ENCODE peak calls at places on chromosomes 6 and 20, in six cellular contexts. L is thoracic aorta, C is esophagus squamous epithelium, O is breast epithelium, N is hepatocyte, E is mammary epithelial cell. U is an unnamed sample.
A peak's percentile ranks its signal among the peaks of the same experiment; 100 is the strongest.

GRCh38 chr6:4974962-4975361 is 28.9 kb downstream of the RPP40 start:
- DNase-seq in L (no peak), O (no peak), N (no peak), E (no peak), C (no peak), U (no peak)

GRCh38 chr20:36815454-36816091 is 42.0 kb upstream of the DSN1 start:
- DNase-seq in O (no peak), N (no peak), L (no peak), E (no peak), C (no peak), U (no peak)

GRCh38 chr6:40342674-40343230 is 244.4 kb downstream of the LRFN2 start:
- DNase-seq in O (no peak), L (no peak), E (no peak), N (no peak), C (no peak), U (no peak)

GRCh38 chr20:37439223-37439933 is 81.7 kb upstream of the NNAT start:
- DNase-seq in N (no peak), C (no peak), L (no peak), O (no peak), E (no peak), U (no peak)

GRCh38 chr6:82783587-82784253 is 281.9 kb downstream of the UBE3D start:
- DNase-seq in O (no peak), C (no peak), E (no peak), N (no peak), L (no peak), U (no peak)

GRCh38 chr6:3325210-3325609 is 66.5 kb downstream of the PSMG4 start:
- DNase-seq in E (peak; percentile 32), C (no peak), N (no peak), L (no peak), O (peak; percentile 42), U (no peak)

GRCh38 chr6:30690403-30691207 is at the start of gene NRM:
- DNase-seq in N (peak; percentile 96), C (no peak), E (peak; percentile 90), O (peak; percentile 90), L (peak; percentile 80), U (peak; percentile 95)

GRCh38 chr6:113104546-113105325 is 752.4 kb upstream of the MARCKS start:
- DNase-seq in O (no peak), L (no peak), C (no peak), N (no peak), E (no peak), U (no peak)

GRCh38 chr6:162733489-162733888 is 5.7 kb downstream of the PACRG start:
- DNase-seq in O (no peak), C (no peak), N (no peak), L (no peak), E (no peak), U (no peak)

GRCh38 chr6:16972535-16972934 is 129.3 kb upstream of the STMND1 start:
- DNase-seq in N (no peak), L (no peak), E (no peak), O (no peak), C (no peak), U (no peak)

GRCh38 chr6:17740559-17741220 is 34.0 kb upstream of the NUP153 start:
- DNase-seq in E (no peak), L (no peak), N (no peak), O (no peak), C (no peak), U (no peak)

GRCh38 chr20:35662541-35662940 is 2.2 kb downstream of the CPNE1 start:
- DNase-seq in C (no peak), E (no peak), L (no peak), N (no peak), O (no peak), U (no peak)

GRCh38 chr6:12113190-12113578 is 101.1 kb downstream of the HIVEP1 start:
- DNase-seq in L (no peak), O (no peak), N (no peak), E (peak; percentile 57), C (no peak), U (no peak)

GRCh38 chr20:61875221-61875885 is 190.3 kb downstream of the TAF4 start:
- DNase-seq in N (no peak), L (no peak), O (peak; percentile 24), E (no peak), C (no peak), U (peak; percentile 61)

GRCh38 chr20:32139947-32140346 is 30.4 kb downstream of the TM9SF4 start:
- DNase-seq in N (no peak), C (no peak), E (no peak), L (no peak), O (no peak), U (no peak)

GRCh38 chr20:44068311-44068710 is 118.7 kb downstream of the JPH2 start:
- DNase-seq in O (peak; percentile 10), C (no peak), N (no peak), E (no peak), L (no peak), U (peak; percentile 5)

GRCh38 chr6:30100585-30101422 is 12.1 kb downstream of the TRIM31 start:
- DNase-seq in O (peak; percentile 78), L (no peak), C (no peak), E (peak; percentile 54), N (peak; percentile 80), U (peak; percentile 70)

GRCh38 chr6:166167801-166168615 is at the start of gene TBXT:
- DNase-seq in N (peak; percentile 19), C (no peak), L (no peak), E (peak; percentile 14), O (no peak), U (no peak)

GRCh38 chr20:50561379-50562078 is 51.3 kb downstream of the PTPN1 start:
- DNase-seq in L (peak; percentile 44), O (no peak), C (no peak), E (peak; percentile 85), N (peak; percentile 85), U (no peak)

GRCh38 chr6:119481098-119481497 is 131.5 kb upstream of the MAN1A1 start:
- DNase-seq in E (no peak), C (no peak), O (no peak), N (no peak), L (no peak), U (no peak)

GRCh38 chr6:119479860-119480655 is 130.5 kb upstream of the MAN1A1 start:
- DNase-seq in L (no peak), N (peak; percentile 56), O (no peak), C (no peak), E (no peak), U (no peak)

GRCh38 chr6:119476554-119476953 is 127.0 kb upstream of the MAN1A1 start:
- DNase-seq in E (no peak), O (no peak), C (no peak), L (no peak), N (no peak), U (no peak)

GRCh38 chr6:119470893-119471542 is 121.5 kb upstream of the MAN1A1 start:
- DNase-seq in E (no peak), L (no peak), O (no peak), C (no peak), N (no peak), U (no peak)

GRCh38 chr6:119476024-119476423 is 126.5 kb upstream of the MAN1A1 start:
- DNase-seq in O (no peak), L (no peak), N (no peak), E (no peak), C (no peak), U (no peak)
- H3K27ac ChIP-seq in O (no peak overlapping the region), L (no peak overlapping the region), N (no peak overlapping the region), E (no peak overlapping the region), C (no peak overlapping the region), U (no peak overlapping the region)

GRCh38 chr6:142975272-142975805 is 30.4 kb upstream of the HIVEP2 start:
- DNase-seq in L (no peak), O (no peak), E (no peak), C (no peak), N (no peak), U (no peak)
- H3K4me1 ChIP-seq in L (no peaks in the 10 kb centered on the region), O (no peaks in the 10 kb centered on the region), E (no peaks in the 10 kb centered on the region), C (no peaks in the 10 kb centered on the region), N (no peaks in the 10 kb centered on the region), U (no peaks in the 10 kb centered on the region)

GRCh38 chr6:10882654-10883053 is 813 bp upstream of the GCM2 start:
- DNase-seq in E (no peak), L (no peak), O (no peak), C (no peak), N (peak; percentile 5), U (no peak)
- H3K4me3 ChIP-seq in E (no peak overlapping the region), L (no peak overlapping the region), O (peak overlapping the region; percentile 0), C (no peak overlapping the region), N (no peak overlapping the region), U (no peak overlapping the region)

DNA sequence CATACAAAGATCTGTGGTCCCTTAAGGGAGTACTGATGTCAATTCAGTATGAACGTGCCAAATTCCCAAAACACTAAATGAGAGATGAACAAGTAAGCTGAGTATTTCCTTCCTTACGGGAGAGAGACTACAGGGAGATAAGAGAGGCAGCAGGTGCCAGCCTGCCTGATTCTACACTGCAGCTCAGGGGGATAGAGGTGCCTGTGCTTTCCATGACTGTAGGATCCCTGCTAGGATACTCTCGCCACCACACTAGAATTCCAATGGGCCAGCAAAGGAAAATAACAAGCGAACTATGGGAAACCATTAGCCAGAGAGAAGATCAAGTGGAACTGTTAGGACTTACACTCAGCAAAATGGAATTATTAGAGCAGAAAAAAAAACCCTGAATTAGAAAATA is 198.5 kb upstream of the BTBD3 start:
- DNase-seq in N (no peak), E (no peak), O (no peak), L (no peak), C (no peak), U (no peak)
- H3K27ac ChIP-seq in N (no peak overlapping the region), E (no peak overlapping the region), O (no peak overlapping the region), L (no peak overlapping the region), C (no peak overlapping the region), U (no peak overlapping the region)

GRCh38 chr6:149331043-149331807 is 13.7 kb downstream of the TAB2 start:
- DNase-seq in O (no peak), C (no peak), E (no peak), L (no peak), N (no peak), U (no peak)

GRCh38 chr6:149329529-149329928 is 12.0 kb downstream of the TAB2 start:
- DNase-seq in C (no peak), N (no peak), O (no peak), E (no peak), L (no peak), U (no peak)

GRCh38 chr6:149331871-149332270 is 14.4 kb downstream of the TAB2 start:
- DNase-seq in E (no peak), N (no peak), O (no peak), C (no peak), L (no peak), U (no peak)

GRCh38 chr6:149328083-149328482 is 10.6 kb downstream of the TAB2 start:
- DNase-seq in O (no peak), C (no peak), E (no peak), N (no peak), L (no peak), U (no peak)

DNA sequence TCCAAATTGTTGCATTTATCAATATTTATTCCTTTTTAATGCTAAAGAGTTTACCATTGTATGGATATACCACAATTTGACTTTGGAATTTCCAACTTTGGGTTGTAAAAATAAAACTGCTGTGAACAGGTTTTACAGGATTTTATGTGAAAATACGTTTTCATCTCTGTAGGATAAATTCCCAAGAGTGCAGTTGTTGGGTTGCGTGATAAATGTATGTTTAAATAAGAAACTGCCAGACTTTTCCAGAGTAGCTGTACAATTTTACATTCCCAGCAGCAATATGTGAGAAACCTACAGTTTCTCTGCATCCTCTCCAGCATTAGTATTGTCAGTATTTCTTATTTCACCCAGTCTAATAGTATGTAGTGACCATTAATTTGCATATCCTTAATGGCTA is 12.6 kb downstream of the TAB2 start:
- DNase-seq in L (no peak), E (no peak), C (no peak), O (no peak), N (no peak), U (no peak)
- H3K4me1 ChIP-seq in L (peaks cover 47% of the 10 kb centered on the region), E (peaks cover 29% of the 10 kb centered on the region), C (peaks cover 10% of the 10 kb centered on the region), O (peaks cover 7% of the 10 kb centered on the region), N (peaks cover 34% of the 10 kb centered on the region), U (peaks cover 33% of the 10 kb centered on the region)

GRCh38 chr20:40262219-40262618 is 426.8 kb downstream of the MAFB start:
- DNase-seq in E (no peak), N (no peak), L (no peak), O (no peak), C (no peak), U (no peak)
- H3K4me3 ChIP-seq in E (no peak overlapping the region), N (no peak overlapping the region), L (no peak overlapping the region), O (no peak overlapping the region), C (no peak overlapping the region), U (no peak overlapping the region)

U was measured in heart left ventricle.